ENCODE peak calls at places on chromosomes 4 and X, in ten cellular contexts. X is AG20443; E is natural killer cell; W is mammary epithelial cell; H is breast epithelium; F is astrocyte of the spinal cord; G is HT1080; T is AG04450; B is stimulated activated CD4-positive, alpha-beta T cell treated with anti-CD3 and anti-CD28 coated beads, Interleukin-2, amount 100 ng/mL, for 24 hours; D is left cardiac atrium. Z is an unnamed sample.
A peak's percentile ranks its signal among the peaks of the same experiment; 100 is the strongest.

GRCh38 chr4:73705056-73705432 is 35.3 kb upstream of the CXCL8 start:
- DNase-seq in X (peak; percentile 43), E (no peak), W (peak; percentile 80), H (no peak), F (peak; percentile 72), G (peak; percentile 91), T (no peak), B (no peak), D (no peak), Z (peak; percentile 34)

GRCh38 chr4:183840311-183840710 is 64.8 kb upstream of the STOX2 start:
- DNase-seq in X (peak; percentile 81), E (no peak), W (peak; percentile 46), H (peak; percentile 66), F (peak; percentile 70), G (peak; percentile 45), T (peak; percentile 36), B (peak; percentile 76), D (peak; percentile 86), Z (peak; percentile 73)

GRCh38 chrX:70033348-70033747 is 16.4 kb downstream of the AWAT2 start:
- DNase-seq in X (peak; percentile 43), E (no peak), W (no peak), H (no peak), F (peak; percentile 12), G (peak; percentile 26), T (no peak), B (peak; percentile 37), D (no peak), Z (peak; percentile 21)

GRCh38 chr4:68463796-68464195 is 16.5 kb downstream of the TMPRSS11E start:
- DNase-seq in X (no peak), E (no peak), W (peak; percentile 84), H (no peak), F (no peak), G (no peak), T (peak; percentile 6), B (no peak), D (no peak), Z (peak; percentile 2)

GRCh38 chrX:94058728-94059382 is 384.8 kb downstream of the FAM133A start:
- DNase-seq in X (peak; percentile 3), E (no peak), W (peak; percentile 20), H (no peak), F (no peak), G (peak; percentile 1), T (no peak), B (no peak), D (no peak), Z (peak; percentile 37)

GRCh38 chr4:82268050-82268825 is 105.6 kb downstream of the HNRNPD start:
- DNase-seq in X (peak; percentile 75), E (no peak), W (peak; percentile 70), H (no peak), F (peak; percentile 48), G (peak; percentile 60), T (peak; percentile 13), B (peak; percentile 29), D (peak; percentile 46), Z (peak; percentile 72)

GRCh38 chrX:110021180-110022022 is 18.5 kb downstream of the TMEM164 start:
- DNase-seq in X (peak; percentile 52), E (no peak), W (no peak), H (no peak), F (peak; percentile 63), G (no peak), T (peak; percentile 37), B (no peak), D (peak; percentile 34), Z (no peak)

GRCh38 chr4:11342401-11342800 is 86.3 kb downstream of the HS3ST1 start:
- DNase-seq in X (no peak), E (no peak), W (no peak), H (no peak), F (no peak), G (no peak), T (no peak), B (no peak), D (no peak), Z (no peak)

GRCh38 chrX:113124693-113125092 is 284.1 kb upstream of the AMOT start:
- DNase-seq in X (no peak), E (no peak), W (no peak), H (no peak), F (no peak), G (no peak), T (no peak), B (no peak), D (no peak), Z (no peak)